ENCODE peak calls at places on chromosomes 6 and 20, in seven cellular contexts. W is K562, P is Panc1, F is H1, T is HepG2, E is HCT116, D is GM12878. Y is an unnamed sample. For H3K9me3, the result is how much of the 10 kb centered on the place peaks cover.

GRCh38 chr20:50286609-50287008 is 96.0 kb downstream of the CEBPB start:
- DNase-seq in W (peak), P (no peak), F (no peak), T (no peak), E (no peak), D (no peak), Y (peak)

GRCh38 chr6:30683980-30684338 is 2.5 kb downstream of the PPP1R18 start:
- DNase-seq in W (peak), P (no peak), F (no peak), T (no peak), E (no peak), D (no peak), Y (no peak)

GRCh38 chr6:148451690-148452089 is 109.1 kb downstream of the SASH1 start:
- DNase-seq in W (no peak), P (no peak), F (no peak), T (no peak), E (no peak), D (no peak), Y (no peak)

GRCh38 chr20:46694484-46694883 is 5.2 kb upstream of the TP53RK start:
- DNase-seq in W (peak), P (no peak), F (no peak), T (no peak), E (no peak), D (peak), Y (no peak)

GRCh38 chr20:19962958-19963357 is 54.2 kb upstream of the NAA20 start:
- DNase-seq in W (no peak), P (no peak), F (no peak), T (no peak), E (no peak), D (no peak), Y (no peak)

GRCh38 chr20:31565699-31566331 is 39.3 kb upstream of the ID1 start:
- DNase-seq in W (no peak), P (no peak), F (no peak), T (no peak), E (no peak), D (no peak), Y (no peak)

GRCh38 chr6:42452171-42453026 is 673 bp upstream of the TRERF1 start:
- DNase-seq in W (peak), P (no peak), F (peak), T (no peak), E (peak), D (no peak), Y (peak)

GRCh38 chr6:159969204-159969912 is 476 bp downstream of the IGF2R start:
- DNase-seq in W (no peak), P (no peak), F (peak), T (no peak), E (no peak), D (no peak), Y (peak)

GRCh38 chr6:37134622-37135191 is 35.2 kb upstream of the PIM1 start:
- DNase-seq in W (no peak), P (peak), F (no peak), T (no peak), E (peak), D (no peak), Y (no peak)

GRCh38 chr6:101597711-101598110 is 204.2 kb downstream of the GRIK2 start:
- DNase-seq in W (no peak), P (no peak), F (no peak), T (no peak), E (peak), D (no peak), Y (no peak)

GRCh38 chr20:37336369-37337207 is 9.4 kb upstream of the SRC start:
- DNase-seq in W (peak), P (no peak), F (no peak), T (no peak), E (no peak), D (peak), Y (peak)

GRCh38 chr6:90463359-90463758 is 123.5 kb downstream of the MAP3K7 start:
- DNase-seq in W (no peak), P (no peak), F (no peak), T (no peak), E (no peak), D (no peak), Y (no peak)

GRCh38 chr20:12130781-12131180 is 213.1 kb downstream of the BTBD3 start:
- DNase-seq in W (no peak), P (no peak), F (no peak), T (no peak), E (no peak), D (no peak), Y (no peak)

GRCh38 chr20:47330933-47331708 is 25.4 kb downstream of the ZMYND8 start:
- DNase-seq in W (peak), P (peak), F (no peak), T (no peak), E (peak), D (no peak), Y (no peak)

GRCh38 chr6:157592980-157593379 is 212.0 kb downstream of the ZDHHC14 start:
- DNase-seq in W (no peak), P (no peak), F (no peak), T (no peak), E (no peak), D (no peak), Y (no peak)

GRCh38 chr6:61217714-61218113 is 1068.3 kb downstream of the KHDRBS2 start:
- DNase-seq in W (no peak), P (no peak), F (no peak), T (no peak), E (no peak), D (no peak), Y (no peak)
- H3K9me3 ChIP-seq in W (under half), P (under half), F (under half), T (half or more), E (under half), D (under half), Y (under half)

DNA sequence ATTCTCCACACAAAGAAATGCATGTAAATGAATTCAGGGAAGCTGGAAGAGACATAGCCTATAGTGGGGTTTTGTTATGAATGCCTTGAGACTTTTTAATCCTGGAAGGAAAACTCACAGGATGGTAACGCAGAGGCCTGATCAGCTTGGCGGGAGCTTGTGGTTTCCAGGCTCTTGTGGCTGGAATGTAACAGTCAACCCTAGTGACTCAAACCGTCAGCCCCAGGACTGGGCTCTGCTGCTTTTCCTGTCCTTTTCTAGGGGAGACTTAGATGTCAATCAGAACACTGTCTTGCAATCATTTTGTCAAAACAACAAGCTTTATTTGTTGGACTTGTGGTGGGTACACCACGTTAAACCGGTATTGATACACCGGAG is 34.9 kb downstream of the KIF25 start:
- DNase-seq in W (no peak), P (no peak), F (no peak), T (no peak), E (no peak), D (no peak), Y (no peak)
- TF ChIP-seq SIN3A in W (no peak), P (no peak), F (no peak), T (no peak), E (no peak), D (no peak), Y (no peak)

GRCh38 chr6:365835-366234 is 25.7 kb upstream of the IRF4 start:
- DNase-seq in W (no peak), P (no peak), F (no peak), T (no peak), E (no peak), D (no peak), Y (no peak)
- H3K9me3 ChIP-seq in W (under half), P (under half), F (half or more), T (under half), E (under half), D (under half), Y (under half)

DNA sequence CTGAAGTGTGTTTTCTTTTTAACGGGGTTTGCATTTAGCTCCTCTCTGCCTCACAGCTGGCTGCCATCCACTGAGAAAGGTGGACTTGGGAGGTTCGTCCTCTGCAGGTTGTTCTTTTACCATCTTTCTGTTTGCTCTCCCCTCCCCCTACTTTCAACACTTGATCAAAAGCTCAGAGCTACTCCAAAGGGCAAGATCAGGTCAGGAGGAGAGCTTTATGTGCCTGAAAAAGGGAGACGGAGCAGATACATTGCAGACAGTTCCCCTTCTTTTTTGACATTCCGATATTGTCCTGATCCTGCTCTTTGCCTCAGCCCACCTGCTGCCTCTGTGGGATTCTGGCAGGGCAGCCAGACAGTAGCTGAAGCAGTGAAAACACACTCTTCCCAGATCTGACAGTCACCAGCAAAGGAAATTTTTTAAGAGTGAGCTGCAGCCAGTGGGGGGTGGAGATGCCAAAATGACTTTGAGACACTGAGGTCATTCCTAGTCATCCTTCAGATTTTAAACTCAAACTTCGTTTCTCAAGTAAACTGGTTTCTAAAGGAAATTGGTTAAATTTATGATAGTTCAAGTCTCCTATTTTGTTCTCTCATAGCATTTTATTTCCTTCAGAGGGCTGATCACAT is 26.5 kb downstream of the SMLR1 start:
- DNase-seq in W (no peak), P (no peak), F (no peak), T (peak), E (no peak), D (no peak), Y (no peak)
- TF ChIP-seq SIN3A in W (no peak), P (no peak), F (no peak), T (no peak), E (no peak), D (no peak), Y (peak)

DNA sequence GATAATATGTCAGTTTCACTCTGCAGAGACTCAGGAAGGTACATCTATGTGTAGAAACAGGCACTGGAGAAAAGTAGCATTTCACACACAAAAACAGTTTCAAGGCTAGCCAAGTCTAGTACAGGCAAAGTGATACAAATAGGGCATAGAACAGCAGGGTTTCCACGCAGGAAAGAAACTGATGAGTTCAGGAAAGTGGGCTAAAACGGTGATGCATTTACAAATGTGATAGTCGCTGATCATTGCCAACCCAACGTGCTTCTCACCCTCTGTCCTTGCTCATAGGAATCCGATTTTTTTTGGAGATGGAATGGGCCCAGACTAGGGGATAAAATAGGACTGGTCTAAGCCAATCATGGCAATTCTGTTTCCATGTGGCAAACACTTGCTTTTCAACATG is 536.6 kb downstream of the PRKN start:
- DNase-seq in W (no peak), P (no peak), F (no peak), T (no peak), E (no peak), D (no peak), Y (no peak)
- H3K9me3 ChIP-seq in W (under half), P (under half), F (under half), T (under half), E (under half), D (under half), Y (under half)

GRCh38 chr20:4850960-4851359 is 129.3 kb downstream of the PRND start:
- DNase-seq in W (no peak), P (no peak), F (peak), T (no peak), E (no peak), D (no peak), Y (no peak)

GRCh38 chr20:4844325-4844724 is 122.6 kb downstream of the PRND start:
- DNase-seq in W (no peak), P (no peak), F (no peak), T (no peak), E (no peak), D (no peak), Y (no peak)

GRCh38 chr20:4853004-4853403 is 131.3 kb downstream of the PRND start:
- DNase-seq in W (no peak), P (no peak), F (no peak), T (no peak), E (no peak), D (no peak), Y (no peak)

GRCh38 chr20:4844766-4845465 is 123.2 kb downstream of the PRND start:
- DNase-seq in W (no peak), P (no peak), F (no peak), T (no peak), E (no peak), D (peak), Y (no peak)

DNA sequence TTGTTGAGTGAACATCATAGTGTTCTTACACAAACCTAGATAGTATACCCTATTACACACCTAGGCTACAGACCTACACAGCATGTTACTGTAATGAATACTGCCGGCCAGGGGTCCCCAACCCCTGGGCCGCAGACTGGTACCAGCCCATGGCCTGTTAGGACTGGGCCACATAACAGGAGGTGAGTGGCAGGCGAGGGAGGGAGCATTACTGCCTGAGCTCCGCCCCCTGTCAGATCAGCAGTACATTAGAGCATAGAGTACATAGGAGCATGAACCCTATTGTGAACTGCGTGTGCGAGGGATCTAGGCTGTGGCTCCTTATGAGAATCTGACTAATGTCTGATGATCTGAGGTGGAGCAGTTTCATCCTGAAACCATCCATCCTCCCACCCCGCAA is 126.3 kb downstream of the PRND start:
- DNase-seq in W (no peak), P (no peak), F (peak), T (no peak), E (no peak), D (no peak), Y (no peak)
- TF ChIP-seq SIN3A in W (no peak), P (no peak), F (no peak), T (no peak), E (no peak), D (no peak), Y (no peak)

DNA sequence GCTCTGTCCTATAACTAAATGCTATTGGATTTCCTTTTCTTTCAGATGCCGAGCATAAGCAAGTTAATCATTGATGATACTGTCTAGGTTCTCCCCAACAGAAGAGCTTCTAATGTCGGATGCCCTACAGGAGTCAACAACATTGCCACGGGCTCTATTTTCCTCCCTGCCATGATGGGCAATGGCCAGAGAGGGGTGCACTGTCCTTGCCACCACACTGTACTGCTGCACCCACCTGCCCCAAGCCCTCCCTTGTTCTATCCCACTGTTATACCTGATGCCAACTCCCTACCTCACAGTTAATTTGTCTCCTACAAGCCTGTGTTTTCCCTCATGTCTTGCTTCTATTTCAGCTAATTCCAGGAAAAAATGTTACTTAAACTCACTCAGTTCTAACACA is 773.6 kb upstream of the CHD6 start:
- DNase-seq in W (no peak), P (no peak), F (no peak), T (no peak), E (no peak), D (no peak), Y (no peak)
- H3K9me3 ChIP-seq in W (under half), P (under half), F (under half), T (under half), E (under half), D (under half), Y (under half)

GRCh38 chr6:45445364-45445748 is 67.6 kb upstream of the SUPT3H start:
- DNase-seq in W (no peak), P (no peak), F (no peak), T (no peak), E (no peak), D (no peak), Y (no peak)
- TF ChIP-seq SIN3A in W (no peak), P (no peak), F (no peak), T (no peak), E (no peak), D (no peak), Y (no peak)

GRCh38 chr20:29086938-29087337 is 2170.5 kb upstream of the DEFB115 start:
- DNase-seq in W (no peak), P (no peak), F (no peak), T (no peak), E (no peak), D (no peak), Y (no peak)

GRCh38 chr20:29079769-29080690 is 2177.4 kb upstream of the DEFB115 start:
- DNase-seq in W (peak), P (peak), F (no peak), T (peak), E (no peak), D (no peak), Y (peak)

GRCh38 chr20:29085625-29086024 is 2171.8 kb upstream of the DEFB115 start:
- DNase-seq in W (no peak), P (no peak), F (no peak), T (no peak), E (no peak), D (no peak), Y (no peak)
- H3K9me3 ChIP-seq in W (under half), P (under half), F (under half), T (under half), E (under half), D (under half), Y (under half)

Y was measured in SK-N-SH.